ENCODE peak calls at places on chromosomes 1 and 21, in six cellular contexts. One of them, this sample, is unnamed.

GRCh38 chr1:78157162-78157561 is 111.4 kb downstream of the GIPC2 start:
- DNase-seq in GM12892: no peak
- DNase-seq in K562: no peak
- DNase-seq in H1: no peak
- DNase-seq in HepG2: no peak
- DNase-seq in GM12878: no peak
- DNase-seq in this sample: no peak

GRCh38 chr1:210625715-210626114 is 297.0 kb downstream of the HHAT start:
- DNase-seq in GM12892: no peak
- DNase-seq in GM12878: no peak
- DNase-seq in HepG2: no peak
- DNase-seq in K562: no peak
- DNase-seq in H1: no peak
- DNase-seq in this sample: no peak

GRCh38 chr1:245987222-245987545 is 519.9 kb downstream of the SMYD3 start:
- DNase-seq in K562: no peak
- DNase-seq in H1: no peak
- DNase-seq in GM12878: no peak
- DNase-seq in GM12892: no peak
- DNase-seq in HepG2: no peak
- DNase-seq in this sample: no peak

GRCh38 chr1:31376374-31377134 is 3.7 kb upstream of the FABP3 start:
- DNase-seq in GM12878: no peak
- DNase-seq in H1: no peak
- DNase-seq in K562: peak
- DNase-seq in GM12892: no peak
- DNase-seq in HepG2: peak
- DNase-seq in this sample: no peak

GRCh38 chr1:20063861-20064292 is 6.1 kb upstream of the PLA2G5 start:
- DNase-seq in GM12892: no peak
- DNase-seq in K562: no peak
- DNase-seq in H1: peak
- DNase-seq in GM12878: no peak
- DNase-seq in HepG2: peak
- DNase-seq in this sample: no peak

GRCh38 chr1:244614113-244614836 is 38.7 kb upstream of the DESI2 start:
- DNase-seq in GM12892: no peak
- DNase-seq in K562: no peak
- DNase-seq in H1: no peak
- DNase-seq in GM12878: no peak
- DNase-seq in HepG2: no peak
- DNase-seq in this sample: no peak

GRCh38 chr1:66648896-66649597 is 103.2 kb upstream of the DYNLT5 start:
- DNase-seq in H1: no peak
- DNase-seq in HepG2: no peak
- DNase-seq in K562: no peak
- DNase-seq in GM12878: peak
- DNase-seq in GM12892: no peak
- DNase-seq in this sample: no peak

GRCh38 chr1:178898401-178898800 is 27.5 kb upstream of the ANGPTL1 start:
- DNase-seq in HepG2: no peak
- DNase-seq in H1: no peak
- DNase-seq in GM12892: no peak
- DNase-seq in K562: no peak
- DNase-seq in GM12878: no peak
- DNase-seq in this sample: no peak

GRCh38 chr1:108708726-108709660 is 3.7 kb upstream of the FNDC7 start:
- DNase-seq in K562: peak
- DNase-seq in GM12878: no peak
- DNase-seq in H1: peak
- DNase-seq in HepG2: no peak
- DNase-seq in GM12892: no peak
- DNase-seq in this sample: no peak

GRCh38 chr1:27116210-27116609 is 38.7 kb downstream of the SLC9A1 start:
- DNase-seq in HepG2: no peak
- DNase-seq in GM12878: no peak
- DNase-seq in H1: no peak
- DNase-seq in GM12892: no peak
- DNase-seq in K562: peak
- DNase-seq in this sample: no peak

GRCh38 chr1:186965847-186966246 is 137.1 kb downstream of the PLA2G4A start:
- DNase-seq in GM12892: no peak
- DNase-seq in GM12878: no peak
- DNase-seq in K562: no peak
- DNase-seq in H1: no peak
- DNase-seq in HepG2: no peak
- DNase-seq in this sample: no peak

GRCh38 chr21:37297364-37297763 is 30.2 kb upstream of the VPS26C start:
- DNase-seq in GM12878: no peak
- DNase-seq in H1: no peak
- DNase-seq in GM12892: no peak
- DNase-seq in K562: no peak
- DNase-seq in HepG2: no peak
- DNase-seq in this sample: no peak

GRCh38 chr1:174367892-174368291 is 79.9 kb upstream of the GPR52 start:
- DNase-seq in K562: no peak
- DNase-seq in H1: no peak
- DNase-seq in HepG2: no peak
- DNase-seq in GM12892: no peak
- DNase-seq in GM12878: no peak
- DNase-seq in this sample: no peak

GRCh38 chr1:235326719-235327558 is 1.0 kb downstream of the ARID4B start:
- DNase-seq in K562: peak
- DNase-seq in GM12878: peak
- DNase-seq in GM12892: peak
- DNase-seq in H1: peak
- DNase-seq in HepG2: peak
- DNase-seq in this sample: peak

GRCh38 chr1:158101944-158102343 is 78.8 kb upstream of the CD1D start:
- DNase-seq in GM12878: no peak
- DNase-seq in H1: no peak
- DNase-seq in GM12892: no peak
- DNase-seq in K562: peak
- DNase-seq in HepG2: no peak
- DNase-seq in this sample: no peak

GRCh38 chr1:167800241-167800640 is 78.5 kb downstream of the MPZL1 start:
- DNase-seq in GM12878: no peak
- DNase-seq in HepG2: no peak
- DNase-seq in GM12892: no peak
- DNase-seq in H1: no peak
- DNase-seq in K562: no peak
- DNase-seq in this sample: no peak

GRCh38 chr1:13593511-13594131 is 10.0 kb downstream of the PDPN start:
- DNase-seq in HepG2: no peak
- DNase-seq in GM12892: no peak
- DNase-seq in H1: no peak
- DNase-seq in K562: no peak
- DNase-seq in GM12878: no peak
- DNase-seq in this sample: no peak

GRCh38 chr1:205191617-205192016 is 19.9 kb downstream of the DSTYK start:
- DNase-seq in GM12892: no peak
- DNase-seq in HepG2: no peak
- DNase-seq in K562: no peak
- DNase-seq in H1: no peak
- DNase-seq in GM12878: no peak
- DNase-seq in this sample: no peak

GRCh38 chr21:14120091-14120734 is 90.5 kb downstream of the LIPI start:
- DNase-seq in H1: peak
- DNase-seq in GM12892: no peak
- DNase-seq in K562: peak
- DNase-seq in HepG2: peak
- DNase-seq in GM12878: peak
- DNase-seq in this sample: no peak

GRCh38 chr1:95572962-95573361 is 339.0 kb downstream of the RWDD3 start:
- DNase-seq in GM12878: no peak
- DNase-seq in K562: no peak
- DNase-seq in GM12892: no peak
- DNase-seq in H1: no peak
- DNase-seq in HepG2: no peak
- DNase-seq in this sample: no peak

GRCh38 chr1:1118011-1118892 is 2.4 kb upstream of the C1orf159 start:
- DNase-seq in K562: no peak
- DNase-seq in GM12878: no peak
- DNase-seq in GM12892: no peak
- DNase-seq in H1: no peak
- DNase-seq in HepG2: no peak
- DNase-seq in this sample: no peak

GRCh38 chr1:94805912-94806311 is 14.2 kb upstream of the SLC44A3 start:
- DNase-seq in K562: peak
- DNase-seq in HepG2: peak
- DNase-seq in GM12892: no peak
- DNase-seq in H1: peak
- DNase-seq in GM12878: no peak
- DNase-seq in this sample: peak

GRCh38 chr21:45739218-45740087 is 95.9 kb downstream of the PCBP3 start:
- DNase-seq in HepG2: no peak
- DNase-seq in GM12892: no peak
- DNase-seq in GM12878: no peak
- DNase-seq in H1: no peak
- DNase-seq in K562: no peak
- DNase-seq in this sample: no peak

GRCh38 chr1:117013310-117013850 is 11.8 kb downstream of the CD101 start:
- DNase-seq in K562: no peak
- DNase-seq in GM12892: no peak
- DNase-seq in HepG2: no peak
- DNase-seq in GM12878: no peak
- DNase-seq in H1: no peak
- DNase-seq in this sample: no peak

GRCh38 chr1:20124451-20125057 is 5.2 kb upstream of the PLA2G2D start:
- DNase-seq in HepG2: no peak
- DNase-seq in GM12892: no peak
- DNase-seq in GM12878: no peak
- DNase-seq in H1: no peak
- DNase-seq in K562: peak
- DNase-seq in this sample: no peak

GRCh38 chr1:181134543-181135461 is 46.3 kb downstream of the IER5 start:
- DNase-seq in K562: no peak
- DNase-seq in GM12878: peak
- DNase-seq in HepG2: no peak
- DNase-seq in GM12892: no peak
- DNase-seq in H1: no peak
- DNase-seq in this sample: no peak

GRCh38 chr1:82697965-82698364 is 897.2 kb downstream of the ADGRL2 start:
- DNase-seq in H1: no peak
- DNase-seq in GM12892: no peak
- DNase-seq in GM12878: no peak
- DNase-seq in K562: no peak
- DNase-seq in HepG2: no peak
- DNase-seq in this sample: no peak

GRCh38 chr1:35452086-35452485 is 105.1 kb downstream of the KIAA0319L start:
- DNase-seq in GM12892: no peak
- DNase-seq in HepG2: no peak
- DNase-seq in GM12878: no peak
- DNase-seq in K562: no peak
- DNase-seq in H1: no peak
- DNase-seq in this sample: no peak

GRCh38 chr1:12616709-12617373 is 1.2 kb downstream of the DHRS3 start:
- DNase-seq in H1: no peak
- DNase-seq in GM12892: no peak
- DNase-seq in HepG2: no peak
- DNase-seq in GM12878: no peak
- DNase-seq in K562: peak
- DNase-seq in this sample: no peak

GRCh38 chr1:109759513-109760334 is 4.0 kb downstream of the EPS8L3 start:
- DNase-seq in HepG2: no peak
- DNase-seq in GM12892: no peak
- DNase-seq in GM12878: no peak
- DNase-seq in K562: no peak
- DNase-seq in H1: peak
- DNase-seq in this sample: no peak
- TF ChIP-seq TAF1 in HepG2: no peak
- TF ChIP-seq TAF1 in GM12892: no peak
- TF ChIP-seq TAF1 in GM12878: no peak
- TF ChIP-seq TAF1 in K562: no peak
- TF ChIP-seq TAF1 in H1: no peak
- TF ChIP-seq TAF1 in this sample: no peak

GRCh38 chr1:15524283-15525042 is 448 bp upstream of the CASP9 start:
- DNase-seq in HepG2: peak
- DNase-seq in K562: peak
- DNase-seq in GM12878: peak
- DNase-seq in H1: peak
- DNase-seq in GM12892: peak
- DNase-seq in this sample: peak
- TF ChIP-seq POLR2A in HepG2: no peak
- TF ChIP-seq POLR2A in K562: no peak
- TF ChIP-seq POLR2A in GM12878: peak
- TF ChIP-seq POLR2A in H1: no peak
- TF ChIP-seq POLR2A in GM12892: no peak
- TF ChIP-seq POLR2A in this sample: no peak

GRCh38 chr1:197810812-197811211 is 35.5 kb upstream of the DENND1B start:
- DNase-seq in H1: peak
- DNase-seq in K562: no peak
- DNase-seq in GM12892: no peak
- DNase-seq in GM12878: no peak
- DNase-seq in HepG2: no peak
- DNase-seq in this sample: no peak
- TF ChIP-seq POLR2AphosphoS5 in H1: no peak
- TF ChIP-seq POLR2AphosphoS5 in K562: no peak
- TF ChIP-seq POLR2AphosphoS5 in GM12892: no peak
- TF ChIP-seq POLR2AphosphoS5 in GM12878: no peak
- TF ChIP-seq POLR2AphosphoS5 in HepG2: no peak
- TF ChIP-seq POLR2AphosphoS5 in this sample: no peak

GRCh38 chr1:153190373-153190772 is 12.9 kb upstream of the LELP1 start:
- DNase-seq in HepG2: no peak
- DNase-seq in GM12892: no peak
- DNase-seq in H1: no peak
- DNase-seq in K562: peak
- DNase-seq in GM12878: no peak
- DNase-seq in this sample: no peak
- TF ChIP-seq TAF1 in HepG2: no peak
- TF ChIP-seq TAF1 in GM12892: no peak
- TF ChIP-seq TAF1 in H1: no peak
- TF ChIP-seq TAF1 in K562: no peak
- TF ChIP-seq TAF1 in GM12878: no peak
- TF ChIP-seq TAF1 in this sample: no peak

GRCh38 chr1:201394596-201394995 is 4.5 kb downstream of the LAD1 start:
- DNase-seq in H1: no peak
- DNase-seq in GM12892: no peak
- DNase-seq in GM12878: no peak
- DNase-seq in K562: no peak
- DNase-seq in HepG2: no peak
- DNase-seq in this sample: no peak

GRCh38 chr1:201389066-201389465 is 10.1 kb downstream of the LAD1 start:
- DNase-seq in K562: no peak
- DNase-seq in GM12878: no peak
- DNase-seq in H1: no peak
- DNase-seq in HepG2: no peak
- DNase-seq in GM12892: no peak
- DNase-seq in this sample: no peak

GRCh38 chr1:201391225-201391624 is 7.9 kb downstream of the LAD1 start:
- DNase-seq in HepG2: no peak
- DNase-seq in GM12878: no peak
- DNase-seq in H1: no peak
- DNase-seq in K562: no peak
- DNase-seq in GM12892: no peak
- DNase-seq in this sample: no peak

GRCh38 chr1:201395936-201396335 is 3.2 kb downstream of the LAD1 start:
- DNase-seq in H1: no peak
- DNase-seq in GM12878: no peak
- DNase-seq in HepG2: no peak
- DNase-seq in GM12892: no peak
- DNase-seq in K562: no peak
- DNase-seq in this sample: no peak

GRCh38 chr1:201391651-201392511 is 7.2 kb downstream of the LAD1 start:
- DNase-seq in K562: no peak
- DNase-seq in H1: no peak
- DNase-seq in GM12892: no peak
- DNase-seq in GM12878: no peak
- DNase-seq in HepG2: no peak
- DNase-seq in this sample: no peak
- TF ChIP-seq POLR2A in K562: no peak
- TF ChIP-seq POLR2A in H1: no peak
- TF ChIP-seq POLR2A in GM12892: no peak
- TF ChIP-seq POLR2A in GM12878: no peak
- TF ChIP-seq POLR2A in HepG2: no peak
- TF ChIP-seq POLR2A in this sample: no peak